ENCODE peak calls at places on chromosomes 3 and 15, in seven cellular contexts. One of them, this sample, is unnamed. For H3K9me3, the result is how much of the 10 kb centered on the place peaks cover.

GRCh38 chr15:75038948-75039533 is 15.7 kb downstream of the PPCDC start:
- DNase-seq in keratinocyte: no peak
- DNase-seq in WERI-Rb-1: no peak
- DNase-seq in heart left ventricle: no peak
- DNase-seq in OCI-LY7: no peak
- DNase-seq in endothelial cell of umbilical vein: no peak
- DNase-seq in Peyer's patch: no peak
- DNase-seq in this sample: no peak

GRCh38 chr3:151230644-151231043 is 27.6 kb upstream of the GPR171 start:
- DNase-seq in OCI-LY7: peak
- DNase-seq in keratinocyte: no peak
- DNase-seq in endothelial cell of umbilical vein: no peak
- DNase-seq in WERI-Rb-1: no peak
- DNase-seq in heart left ventricle: no peak
- DNase-seq in Peyer's patch: no peak
- DNase-seq in this sample: no peak

GRCh38 chr3:45545476-45545875 is 49.1 kb upstream of the LIMD1 start:
- DNase-seq in Peyer's patch: no peak
- DNase-seq in heart left ventricle: peak
- DNase-seq in WERI-Rb-1: peak
- DNase-seq in keratinocyte: no peak
- DNase-seq in OCI-LY7: no peak
- DNase-seq in endothelial cell of umbilical vein: no peak
- DNase-seq in this sample: no peak

GRCh38 chr15:90762109-90762508 is 45.0 kb downstream of the BLM start:
- DNase-seq in keratinocyte: no peak
- DNase-seq in endothelial cell of umbilical vein: no peak
- DNase-seq in Peyer's patch: no peak
- DNase-seq in OCI-LY7: no peak
- DNase-seq in heart left ventricle: peak
- DNase-seq in WERI-Rb-1: no peak
- DNase-seq in this sample: no peak

GRCh38 chr3:195117978-195118581 is 152.9 kb downstream of the XXYLT1 start:
- DNase-seq in heart left ventricle: no peak
- DNase-seq in WERI-Rb-1: no peak
- DNase-seq in endothelial cell of umbilical vein: peak
- DNase-seq in Peyer's patch: no peak
- DNase-seq in keratinocyte: no peak
- DNase-seq in OCI-LY7: no peak
- DNase-seq in this sample: no peak

GRCh38 chr15:71598741-71599140 is 211.6 kb upstream of the NR2E3 start:
- DNase-seq in WERI-Rb-1: no peak
- DNase-seq in OCI-LY7: no peak
- DNase-seq in keratinocyte: no peak
- DNase-seq in Peyer's patch: no peak
- DNase-seq in endothelial cell of umbilical vein: no peak
- DNase-seq in heart left ventricle: no peak
- DNase-seq in this sample: no peak

GRCh38 chr3:49636883-49637609 is 37.1 kb upstream of the APEH start:
- DNase-seq in endothelial cell of umbilical vein: no peak
- DNase-seq in Peyer's patch: no peak
- DNase-seq in OCI-LY7: no peak
- DNase-seq in keratinocyte: peak
- DNase-seq in heart left ventricle: no peak
- DNase-seq in WERI-Rb-1: no peak
- DNase-seq in this sample: no peak

GRCh38 chr15:92970656-92971055 is 70.5 kb downstream of the CHD2 start:
- DNase-seq in heart left ventricle: no peak
- DNase-seq in keratinocyte: no peak
- DNase-seq in Peyer's patch: no peak
- DNase-seq in OCI-LY7: no peak
- DNase-seq in endothelial cell of umbilical vein: no peak
- DNase-seq in WERI-Rb-1: no peak
- DNase-seq in this sample: no peak

GRCh38 chr3:191401775-191402357 is 59.1 kb upstream of the PYDC2 start:
- DNase-seq in Peyer's patch: no peak
- DNase-seq in endothelial cell of umbilical vein: no peak
- DNase-seq in OCI-LY7: no peak
- DNase-seq in heart left ventricle: no peak
- DNase-seq in WERI-Rb-1: peak
- DNase-seq in keratinocyte: no peak
- DNase-seq in this sample: no peak

GRCh38 chr3:169615833-169616232 is 47.7 kb downstream of the MECOM start:
- DNase-seq in WERI-Rb-1: no peak
- DNase-seq in Peyer's patch: no peak
- DNase-seq in heart left ventricle: no peak
- DNase-seq in endothelial cell of umbilical vein: peak
- DNase-seq in keratinocyte: no peak
- DNase-seq in OCI-LY7: no peak
- DNase-seq in this sample: no peak

GRCh38 chr3:36709281-36709680 is 55.1 kb downstream of the DCLK3 start:
- DNase-seq in heart left ventricle: no peak
- DNase-seq in endothelial cell of umbilical vein: no peak
- DNase-seq in keratinocyte: no peak
- DNase-seq in Peyer's patch: no peak
- DNase-seq in WERI-Rb-1: no peak
- DNase-seq in OCI-LY7: no peak
- DNase-seq in this sample: no peak

GRCh38 chr3:141055536-141056445 is 4.6 kb downstream of the SPSB4 start:
- DNase-seq in WERI-Rb-1: no peak
- DNase-seq in keratinocyte: no peak
- DNase-seq in endothelial cell of umbilical vein: no peak
- DNase-seq in OCI-LY7: no peak
- DNase-seq in heart left ventricle: no peak
- DNase-seq in Peyer's patch: no peak
- DNase-seq in this sample: no peak

GRCh38 chr3:76871655-76872054 is 168.2 kb upstream of the ROBO2 start:
- DNase-seq in OCI-LY7: no peak
- DNase-seq in endothelial cell of umbilical vein: no peak
- DNase-seq in Peyer's patch: no peak
- DNase-seq in heart left ventricle: no peak
- DNase-seq in keratinocyte: no peak
- DNase-seq in WERI-Rb-1: no peak
- DNase-seq in this sample: no peak

GRCh38 chr15:39583586-39584265 is 2.8 kb downstream of the THBS1 start:
- DNase-seq in endothelial cell of umbilical vein: peak
- DNase-seq in keratinocyte: peak
- DNase-seq in OCI-LY7: no peak
- DNase-seq in WERI-Rb-1: peak
- DNase-seq in heart left ventricle: no peak
- DNase-seq in Peyer's patch: no peak
- DNase-seq in this sample: no peak

GRCh38 chr3:166291510-166291909 is 454.3 kb upstream of the BCHE start:
- DNase-seq in Peyer's patch: no peak
- DNase-seq in OCI-LY7: no peak
- DNase-seq in WERI-Rb-1: no peak
- DNase-seq in heart left ventricle: no peak
- DNase-seq in keratinocyte: no peak
- DNase-seq in endothelial cell of umbilical vein: no peak
- DNase-seq in this sample: no peak

GRCh38 chr15:67801926-67802914 is 23.1 kb upstream of the SKOR1 start:
- DNase-seq in OCI-LY7: no peak
- DNase-seq in heart left ventricle: no peak
- DNase-seq in endothelial cell of umbilical vein: no peak
- DNase-seq in Peyer's patch: no peak
- DNase-seq in WERI-Rb-1: no peak
- DNase-seq in keratinocyte: no peak
- DNase-seq in this sample: no peak

GRCh38 chr15:61521961-61522360 is 292.9 kb upstream of the RORA start:
- DNase-seq in Peyer's patch: no peak
- DNase-seq in keratinocyte: no peak
- DNase-seq in heart left ventricle: no peak
- DNase-seq in OCI-LY7: no peak
- DNase-seq in endothelial cell of umbilical vein: no peak
- DNase-seq in WERI-Rb-1: no peak
- DNase-seq in this sample: no peak

GRCh38 chr15:100703032-100703578 is 100.7 kb downstream of the ASB7 start:
- DNase-seq in keratinocyte: no peak
- DNase-seq in heart left ventricle: no peak
- DNase-seq in Peyer's patch: no peak
- DNase-seq in OCI-LY7: peak
- DNase-seq in WERI-Rb-1: no peak
- DNase-seq in endothelial cell of umbilical vein: peak
- DNase-seq in this sample: peak

GRCh38 chr3:126287536-126288181 is 69.5 kb downstream of the KLF15 start:
- DNase-seq in OCI-LY7: peak
- DNase-seq in endothelial cell of umbilical vein: peak
- DNase-seq in Peyer's patch: no peak
- DNase-seq in keratinocyte: no peak
- DNase-seq in WERI-Rb-1: no peak
- DNase-seq in heart left ventricle: peak
- DNase-seq in this sample: no peak

GRCh38 chr3:178520436-178520835 is 15.8 kb upstream of the KCNMB2 start:
- DNase-seq in endothelial cell of umbilical vein: peak
- DNase-seq in Peyer's patch: no peak
- DNase-seq in WERI-Rb-1: no peak
- DNase-seq in keratinocyte: no peak
- DNase-seq in heart left ventricle: no peak
- DNase-seq in OCI-LY7: no peak
- DNase-seq in this sample: no peak

GRCh38 chr15:101131489-101132389 is 120.1 kb downstream of the CHSY1 start:
- DNase-seq in endothelial cell of umbilical vein: no peak
- DNase-seq in OCI-LY7: no peak
- DNase-seq in Peyer's patch: no peak
- DNase-seq in heart left ventricle: no peak
- DNase-seq in keratinocyte: no peak
- DNase-seq in WERI-Rb-1: no peak
- DNase-seq in this sample: no peak

GRCh38 chr3:137071104-137071503 is 113.3 kb downstream of the IL20RB start:
- DNase-seq in Peyer's patch: no peak
- DNase-seq in OCI-LY7: no peak
- DNase-seq in endothelial cell of umbilical vein: no peak
- DNase-seq in heart left ventricle: no peak
- DNase-seq in keratinocyte: no peak
- DNase-seq in WERI-Rb-1: no peak
- DNase-seq in this sample: no peak

GRCh38 chr15:26729581-26729980 is 43.3 kb downstream of the GABRB3 start:
- DNase-seq in keratinocyte: no peak
- DNase-seq in Peyer's patch: no peak
- DNase-seq in OCI-LY7: no peak
- DNase-seq in heart left ventricle: no peak
- DNase-seq in WERI-Rb-1: no peak
- DNase-seq in endothelial cell of umbilical vein: no peak
- DNase-seq in this sample: no peak

DNA sequence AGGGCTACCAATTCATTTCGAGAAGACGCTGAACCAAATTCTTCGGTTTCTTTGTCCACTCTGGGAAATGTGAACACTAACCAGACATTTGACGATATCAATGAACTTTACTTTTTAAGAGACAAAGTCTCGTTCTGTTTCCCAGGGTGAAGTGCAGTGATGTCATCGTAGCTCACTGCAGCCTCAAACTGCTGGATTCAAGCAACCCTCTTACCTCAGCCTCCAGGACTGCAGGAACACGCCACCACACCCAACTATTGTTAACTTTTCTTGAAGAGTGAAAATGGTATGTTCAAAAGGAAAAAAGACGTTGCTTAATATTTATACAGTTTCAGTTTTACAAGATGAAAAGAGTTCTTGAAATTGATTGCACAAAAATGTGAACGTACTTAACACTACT is 30.6 kb downstream of the MB21D2 start:
- DNase-seq in heart left ventricle: peak
- DNase-seq in endothelial cell of umbilical vein: peak
- DNase-seq in WERI-Rb-1: no peak
- DNase-seq in OCI-LY7: no peak
- DNase-seq in Peyer's patch: no peak
- DNase-seq in keratinocyte: no peak
- DNase-seq in this sample: no peak
- H3K4me3 ChIP-seq in heart left ventricle: no peak
- H3K4me3 ChIP-seq in endothelial cell of umbilical vein: no peak
- H3K4me3 ChIP-seq in WERI-Rb-1: no peak
- H3K4me3 ChIP-seq in OCI-LY7: no peak
- H3K4me3 ChIP-seq in Peyer's patch: no peak
- H3K4me3 ChIP-seq in keratinocyte: no peak
- H3K4me3 ChIP-seq in this sample: no peak

DNA sequence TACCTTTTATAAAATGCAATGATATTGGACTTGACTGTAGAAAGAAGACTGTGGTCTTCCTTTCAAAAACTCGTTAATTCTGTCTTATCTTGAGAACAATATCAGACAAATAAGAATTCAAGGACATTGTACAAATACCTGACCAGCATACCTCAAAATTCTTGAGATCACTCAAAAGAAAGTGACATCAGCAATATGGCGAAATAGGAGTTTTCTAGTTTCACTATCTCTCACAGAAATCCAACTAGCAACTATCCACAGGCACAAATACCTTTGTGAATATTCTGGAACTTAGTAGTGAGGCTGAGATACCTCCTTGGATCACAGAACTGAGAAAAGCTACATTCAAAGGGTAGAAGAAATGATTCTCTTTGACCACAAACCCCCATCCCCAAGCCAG is 419.7 kb downstream of the ZNF385D start:
- DNase-seq in OCI-LY7: no peak
- DNase-seq in Peyer's patch: no peak
- DNase-seq in WERI-Rb-1: no peak
- DNase-seq in heart left ventricle: no peak
- DNase-seq in keratinocyte: no peak
- DNase-seq in endothelial cell of umbilical vein: no peak
- DNase-seq in this sample: no peak
- TF ChIP-seq CTCF in OCI-LY7: no peak
- TF ChIP-seq CTCF in Peyer's patch: no peak
- TF ChIP-seq CTCF in WERI-Rb-1: no peak
- TF ChIP-seq CTCF in heart left ventricle: no peak
- TF ChIP-seq CTCF in keratinocyte: no peak
- TF ChIP-seq CTCF in endothelial cell of umbilical vein: no peak
- TF ChIP-seq CTCF in this sample: no peak

DNA sequence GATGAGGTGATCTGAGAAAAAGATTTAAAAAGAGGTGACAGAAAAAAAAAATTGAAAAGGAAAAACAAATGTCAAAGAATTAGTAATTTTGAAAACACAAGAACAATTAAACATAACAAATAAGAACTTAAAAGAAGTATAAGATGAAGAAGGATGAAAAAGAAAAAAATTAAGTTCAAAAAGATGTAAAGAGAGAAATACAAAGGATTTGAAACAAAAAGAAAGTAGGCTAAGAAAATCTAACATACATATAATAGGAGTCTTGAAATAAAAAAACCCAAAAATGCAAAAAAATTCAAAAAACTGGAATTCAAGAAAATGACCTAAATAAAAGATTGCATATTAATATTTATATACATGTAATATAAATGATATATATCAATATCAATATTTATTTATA is 949.2 kb downstream of the MCTP2 start:
- DNase-seq in WERI-Rb-1: no peak
- DNase-seq in OCI-LY7: no peak
- DNase-seq in keratinocyte: no peak
- DNase-seq in heart left ventricle: no peak
- DNase-seq in Peyer's patch: no peak
- DNase-seq in endothelial cell of umbilical vein: no peak
- DNase-seq in this sample: no peak
- H3K9me3 ChIP-seq in WERI-Rb-1: under half
- H3K9me3 ChIP-seq in OCI-LY7: under half
- H3K9me3 ChIP-seq in keratinocyte: under half
- H3K9me3 ChIP-seq in heart left ventricle: under half
- H3K9me3 ChIP-seq in Peyer's patch: under half
- H3K9me3 ChIP-seq in endothelial cell of umbilical vein: under half
- H3K9me3 ChIP-seq in this sample: under half

DNA sequence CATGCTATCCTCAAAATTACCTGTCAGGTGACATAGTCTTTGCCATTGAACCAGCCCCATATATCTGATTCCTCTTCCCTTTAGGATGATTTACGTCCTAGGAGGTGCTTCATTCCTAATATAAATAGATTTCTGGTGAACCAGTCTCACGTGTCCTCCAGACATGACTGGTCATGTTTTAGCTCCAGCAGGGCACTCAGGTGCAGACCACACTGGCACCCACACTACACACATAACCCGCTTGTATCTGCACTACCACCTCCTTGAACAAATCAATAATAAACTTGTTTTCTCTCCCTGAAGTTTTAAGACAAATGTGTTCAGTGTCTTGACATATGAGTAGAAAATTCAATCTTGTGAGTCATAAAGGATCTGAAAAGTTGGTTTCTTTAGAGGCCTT is 155.5 kb downstream of the GOLIM4 start:
- DNase-seq in heart left ventricle: no peak
- DNase-seq in keratinocyte: no peak
- DNase-seq in endothelial cell of umbilical vein: no peak
- DNase-seq in WERI-Rb-1: no peak
- DNase-seq in Peyer's patch: no peak
- DNase-seq in OCI-LY7: no peak
- DNase-seq in this sample: no peak
- H3K4me3 ChIP-seq in heart left ventricle: no peak
- H3K4me3 ChIP-seq in keratinocyte: no peak
- H3K4me3 ChIP-seq in endothelial cell of umbilical vein: no peak
- H3K4me3 ChIP-seq in WERI-Rb-1: no peak
- H3K4me3 ChIP-seq in Peyer's patch: no peak
- H3K4me3 ChIP-seq in OCI-LY7: no peak
- H3K4me3 ChIP-seq in this sample: no peak

This sample was measured in AG04450.